ENCODE peak calls at places on chromosomes 1 and 21, in eight cellular contexts. U, F, J, Y, R, A, L and K are unnamed samples.

GRCh38 chr1:172449585-172450523 is 6.0 kb upstream of the PIGC start:
- DNase-seq in A (peak), Y (peak), L (peak), R (peak), U (no peak), F (peak), J (peak), K (peak)

GRCh38 chr1:1359668-1360468 is 1.5 kb upstream of the MXRA8 start:
- DNase-seq in Y (peak), A (no peak), R (peak), J (peak), F (peak), L (peak), U (no peak), K (no peak)

GRCh38 chr1:61053712-61054608 is 28.4 kb upstream of the NFIA start:
- DNase-seq in U (no peak), L (peak), A (no peak), J (peak), R (peak), F (peak), Y (peak), K (no peak)

GRCh38 chr1:224731633-224732032 is 115.5 kb downstream of the CNIH3 start:
- DNase-seq in F (no peak), A (no peak), J (no peak), Y (no peak), U (no peak), L (no peak), R (no peak), K (no peak)

GRCh38 chr21:29256125-29256895 is 42.4 kb upstream of the BACH1 start:
- DNase-seq in Y (no peak), A (no peak), J (no peak), U (no peak), L (no peak), R (no peak), F (no peak), K (no peak)

GRCh38 chr1:209585672-209586071 is 2.2 kb downstream of the CAMK1G start:
- DNase-seq in U (no peak), Y (peak), F (peak), J (peak), R (peak), A (peak), L (peak), K (peak)

GRCh38 chr1:189811960-189812359 is 665.7 kb downstream of the BRINP3 start:
- DNase-seq in J (no peak), F (no peak), Y (no peak), R (no peak), A (no peak), U (no peak), L (no peak), K (no peak)

GRCh38 chr1:64242895-64243756 is 39.7 kb downstream of the UBE2U start:
- DNase-seq in F (no peak), J (no peak), R (peak), A (no peak), Y (no peak), L (no peak), U (no peak), K (no peak)

GRCh38 chr1:241817331-241817792 is 30.6 kb upstream of the EXO1 start:
- DNase-seq in J (no peak), U (no peak), F (no peak), L (no peak), R (no peak), Y (no peak), A (no peak), K (no peak)

GRCh38 chr1:75097686-75098085 is 36.5 kb upstream of the LHX8 start:
- DNase-seq in A (no peak), L (no peak), F (no peak), Y (no peak), J (no peak), R (no peak), U (no peak), K (no peak)

GRCh38 chr21:31181089-31181757 is 142.9 kb upstream of the KRTAP19-8 start:
- DNase-seq in Y (no peak), R (no peak), F (no peak), J (no peak), U (no peak), A (no peak), L (no peak), K (no peak)

GRCh38 chr21:26194811-26195251 is 24.3 kb upstream of the APP start:
- DNase-seq in Y (no peak), F (no peak), A (no peak), R (peak), L (no peak), J (no peak), U (no peak), K (no peak)

GRCh38 chr1:206847337-206847834 is 18.0 kb upstream of the IL20 start:
- DNase-seq in U (no peak), F (no peak), Y (no peak), J (no peak), R (no peak), A (no peak), L (no peak), K (no peak)

GRCh38 chr1:65813956-65814355 is 21.3 kb downstream of the PDE4B start:
- DNase-seq in U (no peak), J (no peak), F (no peak), Y (no peak), R (no peak), L (no peak), A (no peak), K (no peak)

GRCh38 chr21:35511298-35512162 is 462.4 kb upstream of the RUNX1 start:
- DNase-seq in F (no peak), R (peak), A (no peak), Y (no peak), U (no peak), J (no peak), L (no peak), K (no peak)

GRCh38 chr1:182589520-182589919 is 464 bp upstream of the RNASEL start:
- DNase-seq in F (no peak), L (peak), J (no peak), A (no peak), U (no peak), Y (no peak), R (no peak), K (no peak)

GRCh38 chr1:210920258-210920657 is 213.7 kb downstream of the KCNH1 start:
- DNase-seq in J (no peak), F (no peak), Y (no peak), U (no peak), L (no peak), A (no peak), R (no peak), K (no peak)

GRCh38 chr1:180945151-180945550 is 32.5 kb downstream of the KIAA1614 start:
- DNase-seq in A (no peak), J (peak), R (no peak), L (no peak), Y (no peak), U (no peak), F (no peak), K (no peak)

GRCh38 chr1:114607223-114607622 is 25.8 kb upstream of the BCAS2 start:
- DNase-seq in A (no peak), J (no peak), R (peak), U (no peak), F (no peak), Y (no peak), L (no peak), K (no peak)

GRCh38 chr1:62637392-62638105 is 40.2 kb downstream of the ANGPTL3 start:
- DNase-seq in U (no peak), J (no peak), R (no peak), L (no peak), A (no peak), Y (no peak), F (no peak), K (no peak)

GRCh38 chr21:40120944-40121575 is 253.8 kb downstream of the PCP4 start:
- DNase-seq in R (peak), J (no peak), U (no peak), Y (no peak), L (no peak), F (no peak), A (no peak), K (no peak)

GRCh38 chr1:61641578-61642336 is 83.2 kb downstream of the TM2D1 start:
- DNase-seq in J (peak), L (peak), A (peak), R (peak), F (peak), Y (peak), U (no peak), K (peak)

GRCh38 chr1:32761253-32761877 is 55.8 kb downstream of the YARS1 start:
- DNase-seq in A (no peak), U (no peak), L (peak), J (no peak), F (peak), Y (no peak), R (peak), K (no peak)

GRCh38 chr1:94936861-94937620 is 10.1 kb upstream of the CNN3 start:
- DNase-seq in R (no peak), J (no peak), F (no peak), A (no peak), L (no peak), U (no peak), Y (no peak), K (no peak)

GRCh38 chr21:23921670-23922418 is 1685.4 kb downstream of the MRPL39 start:
- DNase-seq in R (no peak), F (no peak), L (no peak), J (no peak), Y (no peak), A (no peak), U (no peak), K (no peak)

GRCh38 chr1:147851149-147851548 is 51.4 kb upstream of the GJA8 start:
- DNase-seq in F (no peak), J (no peak), A (no peak), Y (no peak), L (no peak), U (no peak), R (peak), K (no peak)

GRCh38 chr1:168343566-168343965 is 62.9 kb downstream of the TBX19 start:
- DNase-seq in J (no peak), F (no peak), A (no peak), R (no peak), U (no peak), Y (no peak), L (no peak), K (no peak)
- TF ChIP-seq CTCF in J (no peak), F (no peak), A (no peak), R (no peak), U (no peak), Y (peak), L (no peak), K (no peak)

GRCh38 chr21:44837537-44837936 is 19.7 kb upstream of the SUMO3 start:
- DNase-seq in L (no peak), A (no peak), J (peak), R (no peak), U (no peak), F (no peak), Y (no peak), K (no peak)

GRCh38 chr21:44838038-44838895 is 20.4 kb upstream of the SUMO3 start:
- DNase-seq in J (peak), Y (no peak), A (no peak), L (no peak), F (no peak), R (no peak), U (no peak), K (no peak)

GRCh38 chr21:44835647-44835973 is 17.7 kb upstream of the SUMO3 start:
- DNase-seq in F (no peak), Y (no peak), J (peak), U (no peak), R (no peak), L (no peak), A (no peak), K (no peak)

GRCh38 chr21:44836349-44836665 is 18.4 kb upstream of the SUMO3 start:
- DNase-seq in A (no peak), U (no peak), L (no peak), Y (no peak), F (no peak), J (no peak), R (no peak), K (no peak)

GRCh38 chr21:44836666-44837471 is 19.0 kb upstream of the SUMO3 start:
- DNase-seq in F (no peak), U (no peak), R (peak), A (no peak), L (no peak), Y (no peak), J (peak), K (no peak)
- TF ChIP-seq CTCF in F (no peak), U (no peak), R (no peak), A (no peak), L (no peak), Y (no peak), J (no peak), K (no peak)

GRCh38 chr1:23395162-23395724 is 25.6 kb upstream of the ZNF436 start:
- DNase-seq in R (no peak), Y (no peak), A (no peak), U (no peak), J (no peak), L (no peak), F (peak), K (peak)
- TF ChIP-seq CTCF in R (no peak), Y (no peak), A (no peak), U (no peak), J (no peak), L (no peak), F (no peak), K (no peak)

DNA sequence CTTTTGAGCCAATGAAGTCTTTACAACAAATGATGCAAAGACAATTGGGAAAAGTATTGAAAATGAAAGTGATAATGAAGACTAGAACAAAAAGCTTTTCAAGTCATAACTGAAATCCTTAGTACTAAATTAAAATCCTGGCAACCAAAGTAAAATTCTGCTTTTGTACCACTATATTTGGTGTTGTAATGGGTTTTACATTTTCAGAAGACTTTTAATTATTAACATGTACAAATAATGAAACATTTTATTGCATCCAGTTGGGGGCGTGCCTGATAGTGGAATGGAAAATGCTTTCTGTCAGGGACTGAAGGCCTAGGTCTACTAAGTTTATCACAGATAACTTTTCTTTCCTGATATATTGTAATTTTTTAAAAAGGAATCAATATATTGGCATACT is 89.4 kb downstream of the SDCCAG8 start:
- DNase-seq in U (no peak), L (no peak), F (no peak), J (no peak), Y (no peak), A (no peak), R (peak), K (no peak)
- TF ChIP-seq CTCF in U (no peak), L (no peak), F (no peak), J (no peak), Y (no peak), A (no peak), R (no peak), K (peak)

GRCh38 chr1:31422505-31423319 is 9.7 kb downstream of the SERINC2 start:
- DNase-seq in F (peak), L (peak), A (peak), J (peak), Y (peak), R (peak), U (no peak), K (peak)
- TF ChIP-seq CTCF in F (peak), L (peak), A (peak), J (peak), Y (peak), R (peak), U (peak), K (peak)

DNA sequence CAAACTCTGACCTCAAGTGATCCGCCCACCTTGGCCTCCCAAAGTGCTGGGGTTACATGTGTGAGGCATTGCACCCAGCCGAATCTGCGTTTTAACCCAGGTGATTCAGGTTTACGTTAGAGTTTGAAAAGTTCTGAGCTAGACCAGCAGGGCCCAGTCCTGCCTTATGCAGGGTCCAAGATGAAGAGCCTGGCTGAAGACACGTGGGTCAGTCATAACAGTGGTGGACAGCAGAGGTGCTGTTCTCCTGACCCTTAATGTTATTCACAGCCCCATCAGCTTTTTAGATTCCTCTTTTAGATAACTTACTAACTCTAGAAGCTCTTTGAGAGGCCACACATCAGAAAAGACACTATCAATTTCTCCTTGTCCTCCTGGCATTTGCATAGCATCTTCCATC is 50.0 kb downstream of the GNG4 start:
- DNase-seq in J (no peak), U (no peak), A (no peak), F (no peak), L (no peak), R (no peak), Y (no peak), K (no peak)
- TF ChIP-seq CTCF in J (no peak), U (no peak), A (peak), F (no peak), L (no peak), R (no peak), Y (no peak), K (no peak)

GRCh38 chr1:16900771-16901170 is 5.0 kb downstream of the RNU1-2 start:
- DNase-seq in Y (no peak), J (no peak), R (peak), A (no peak), L (no peak), F (no peak), U (no peak), K (no peak)
- TF ChIP-seq CTCF in Y (no peak), J (no peak), R (peak), A (no peak), L (no peak), F (no peak), U (no peak), K (peak)

GRCh38 chr1:112744019-112744578 is 29.0 kb upstream of the PPM1J start:
- DNase-seq in U (no peak), R (peak), F (peak), J (no peak), Y (no peak), A (peak), L (no peak), K (no peak)
- TF ChIP-seq CTCF in U (no peak), R (peak), F (no peak), J (no peak), Y (peak), A (no peak), L (no peak), K (no peak)

GRCh38 chr1:166013232-166013631 is 153.6 kb downstream of the FAM78B start:
- DNase-seq in A (no peak), L (no peak), J (no peak), R (no peak), Y (no peak), F (no peak), U (no peak), K (no peak)

GRCh38 chr1:166020229-166020628 is 146.6 kb downstream of the FAM78B start:
- DNase-seq in R (no peak), F (no peak), J (no peak), Y (no peak), L (no peak), U (no peak), A (no peak), K (no peak)

GRCh38 chr1:166017395-166017794 is 149.4 kb downstream of the FAM78B start:
- DNase-seq in R (no peak), U (no peak), F (peak), A (peak), Y (no peak), L (no peak), J (no peak), K (no peak)
- TF ChIP-seq CTCF in R (no peak), U (no peak), F (peak), A (peak), Y (no peak), L (no peak), J (no peak), K (peak)

GRCh38 chr1:83929184-83929583 is 69.7 kb downstream of the TTLL7 start:
- DNase-seq in L (no peak), F (no peak), R (peak), U (no peak), Y (no peak), J (no peak), A (no peak), K (no peak)

GRCh38 chr1:83934550-83934949 is 64.4 kb downstream of the TTLL7 start:
- DNase-seq in R (no peak), Y (no peak), L (no peak), A (no peak), J (no peak), U (no peak), F (no peak), K (no peak)

GRCh38 chr1:83932693-83933092 is 66.2 kb downstream of the TTLL7 start:
- DNase-seq in U (no peak), L (no peak), J (no peak), F (no peak), R (no peak), A (no peak), Y (no peak), K (no peak)

GRCh38 chr1:83932281-83932680 is 66.7 kb downstream of the TTLL7 start:
- DNase-seq in F (no peak), R (peak), J (no peak), U (no peak), L (no peak), Y (no peak), A (no peak), K (no peak)

GRCh38 chr1:83931658-83932253 is 67.2 kb downstream of the TTLL7 start:
- DNase-seq in U (no peak), Y (no peak), L (peak), R (peak), F (no peak), A (peak), J (no peak), K (no peak)
- TF ChIP-seq CTCF in U (peak), Y (peak), L (peak), R (peak), F (peak), A (peak), J (peak), K (peak)